ENCODE peak calls at places on chromosomes 6 and 20, in five cellular contexts. B is activated naive CD8-positive, alpha-beta T cell treated with anti-CD3 and anti-CD28 coated beads, Interleukin-2, amount 50 U/mL, for 24 hours; H is NCI-H69; P is uterus; S is astrocyte of the cerebellum. W is an unnamed sample.

GRCh38 chr6:79408598-79408997 is 128.6 kb downstream of the LCA5 start:
- DNase-seq in B (no peak), H (no peak), P (no peak), S (no peak), W (no peak)

GRCh38 chr6:16019462-16019861 is 109.4 kb upstream of the MYLIP start:
- DNase-seq in B (no peak), H (peak; percentile 41), P (no peak), S (no peak), W (no peak)

GRCh38 chr20:58839991-58840747 is 10.5 kb downstream of the GNAS-AS1 start:
- DNase-seq in B (no peak), H (no peak), P (no peak), S (no peak), W (no peak)

GRCh38 chr20:24376523-24377085 is 92.8 kb upstream of the SYNDIG1 start:
- DNase-seq in B (no peak), H (no peak), P (no peak), S (peak; percentile 55), W (no peak)

GRCh38 chr6:14732226-14732844 is 513.5 kb upstream of the JARID2 start:
- DNase-seq in B (no peak), H (no peak), P (no peak), S (no peak), W (no peak)

GRCh38 chr6:70395301-70395672 is 18.0 kb upstream of the FAM135A start:
- DNase-seq in B (no peak), H (no peak), P (no peak), S (no peak), W (no peak)

GRCh38 chr20:7094438-7094997 is 327.0 kb downstream of the BMP2 start:
- DNase-seq in B (peak; percentile 31), H (peak; percentile 93), P (no peak), S (no peak), W (no peak)

GRCh38 chr6:108074359-108075144 is at the start of gene OSTM1:
- DNase-seq in B (peak; percentile 96), H (peak; percentile 97), P (peak; percentile 93), S (peak; percentile 61), W (peak; percentile 94)

GRCh38 chr20:51340451-51340840 is 202.1 kb downstream of the NFATC2 start:
- DNase-seq in B (no peak), H (no peak), P (no peak), S (no peak), W (no peak)

GRCh38 chr20:2125474-2126112 is 24.0 kb downstream of the STK35 start:
- DNase-seq in B (no peak), H (no peak), P (no peak), S (no peak), W (no peak)

GRCh38 chr20:46128310-46129151 is 10.4 kb downstream of the CD40 start:
- DNase-seq in B (no peak), H (peak; percentile 54), P (no peak), S (no peak), W (peak; percentile 61)

GRCh38 chr6:15213838-15214398 is 32.0 kb upstream of the JARID2 start:
- DNase-seq in B (no peak), H (no peak), P (no peak), S (no peak), W (no peak)

GRCh38 chr6:88804701-88805100 is 158.7 kb downstream of the RNGTT start:
- DNase-seq in B (no peak), H (no peak), P (no peak), S (no peak), W (no peak)

GRCh38 chr6:39296745-39297640 is 17.2 kb downstream of the KCNK17 start:
- DNase-seq in B (no peak), H (no peak), P (peak; percentile 26), S (no peak), W (peak; percentile 68)